ENCODE peak calls at places on chromosomes 16 and 17, in ten cellular contexts. One of them, this sample, is unnamed.

GRCh38 chr16:57255686-57256415 is 10.8 kb downstream of the ARL2BP start:
- DNase-seq in CD8-positive, alpha-beta T cell: no peak
- DNase-seq in fibroblast of mammary gland: no peak
- DNase-seq in H9: no peak
- DNase-seq in coronary artery: no peak
- DNase-seq in MCF 10A: peak; percentile 27
- DNase-seq in right atrium auricular region: peak; percentile 32
- DNase-seq in GM12865: no peak
- DNase-seq in endothelial cell: no peak
- DNase-seq in GM12878: no peak
- DNase-seq in this sample: no peak

GRCh38 chr16:6081320-6081976 is 983.9 kb upstream of the EEF2KMT start:
- DNase-seq in CD8-positive, alpha-beta T cell: no peak
- DNase-seq in fibroblast of mammary gland: no peak
- DNase-seq in H9: peak; percentile 68
- DNase-seq in coronary artery: no peak
- DNase-seq in MCF 10A: peak; percentile 0
- DNase-seq in right atrium auricular region: no peak
- DNase-seq in GM12865: peak; percentile 17
- DNase-seq in endothelial cell: peak; percentile 64
- DNase-seq in GM12878: no peak
- DNase-seq in this sample: no peak

GRCh38 chr16:55480228-55480655 is 1.2 kb downstream of the MMP2 start:
- DNase-seq in CD8-positive, alpha-beta T cell: no peak
- DNase-seq in fibroblast of mammary gland: peak; percentile 93
- DNase-seq in H9: peak; percentile 46
- DNase-seq in coronary artery: peak; percentile 88
- DNase-seq in MCF 10A: peak; percentile 83
- DNase-seq in right atrium auricular region: peak; percentile 92
- DNase-seq in GM12865: no peak
- DNase-seq in endothelial cell: peak; percentile 41
- DNase-seq in GM12878: no peak
- DNase-seq in this sample: peak; percentile 60

GRCh38 chr17:79789943-79790804 is 6.7 kb downstream of the CBX8 start:
- DNase-seq in CD8-positive, alpha-beta T cell: no peak
- DNase-seq in fibroblast of mammary gland: no peak
- DNase-seq in H9: peak; percentile 81
- DNase-seq in coronary artery: no peak
- DNase-seq in MCF 10A: peak; percentile 39
- DNase-seq in right atrium auricular region: no peak
- DNase-seq in GM12865: peak; percentile 52
- DNase-seq in endothelial cell: peak; percentile 66
- DNase-seq in GM12878: no peak
- DNase-seq in this sample: no peak

GRCh38 chr17:69757794-69758430 is 317.1 kb upstream of the KCNJ16 start:
- DNase-seq in CD8-positive, alpha-beta T cell: no peak
- DNase-seq in fibroblast of mammary gland: peak; percentile 97
- DNase-seq in H9: no peak
- DNase-seq in coronary artery: no peak
- DNase-seq in MCF 10A: peak; percentile 95
- DNase-seq in right atrium auricular region: no peak
- DNase-seq in GM12865: no peak
- DNase-seq in endothelial cell: no peak
- DNase-seq in GM12878: no peak
- DNase-seq in this sample: no peak

GRCh38 chr16:9797306-9797705 is 384.9 kb downstream of the GRIN2A start:
- DNase-seq in CD8-positive, alpha-beta T cell: no peak
- DNase-seq in fibroblast of mammary gland: peak; percentile 51
- DNase-seq in H9: no peak
- DNase-seq in coronary artery: no peak
- DNase-seq in MCF 10A: no peak
- DNase-seq in right atrium auricular region: peak; percentile 58
- DNase-seq in GM12865: no peak
- DNase-seq in endothelial cell: peak; percentile 12
- DNase-seq in GM12878: no peak
- DNase-seq in this sample: peak; percentile 26

GRCh38 chr16:68470461-68471150 is 22.3 kb upstream of the SMPD3 start:
- DNase-seq in CD8-positive, alpha-beta T cell: no peak
- DNase-seq in fibroblast of mammary gland: no peak
- DNase-seq in H9: no peak
- DNase-seq in coronary artery: no peak
- DNase-seq in MCF 10A: no peak
- DNase-seq in right atrium auricular region: peak; percentile 62
- DNase-seq in GM12865: peak; percentile 93
- DNase-seq in endothelial cell: no peak
- DNase-seq in GM12878: peak; percentile 94
- DNase-seq in this sample: no peak

GRCh38 chr17:54021418-54021817 is 198.7 kb downstream of the KIF2B start:
- DNase-seq in CD8-positive, alpha-beta T cell: no peak
- DNase-seq in fibroblast of mammary gland: no peak
- DNase-seq in H9: no peak
- DNase-seq in coronary artery: no peak
- DNase-seq in MCF 10A: no peak
- DNase-seq in right atrium auricular region: no peak
- DNase-seq in GM12865: no peak
- DNase-seq in endothelial cell: no peak
- DNase-seq in GM12878: no peak
- DNase-seq in this sample: no peak

GRCh38 chr16:4298761-4299522 is 16.9 kb upstream of the GLIS2 start:
- DNase-seq in CD8-positive, alpha-beta T cell: no peak
- DNase-seq in fibroblast of mammary gland: peak; percentile 91
- DNase-seq in H9: peak; percentile 90
- DNase-seq in coronary artery: no peak
- DNase-seq in MCF 10A: peak; percentile 89
- DNase-seq in right atrium auricular region: peak; percentile 84
- DNase-seq in GM12865: no peak
- DNase-seq in endothelial cell: peak; percentile 52
- DNase-seq in GM12878: no peak
- DNase-seq in this sample: no peak

GRCh38 chr17:17783121-17783824 is 53.5 kb downstream of the SREBF1 start:
- DNase-seq in CD8-positive, alpha-beta T cell: peak; percentile 69
- DNase-seq in fibroblast of mammary gland: peak; percentile 18
- DNase-seq in H9: peak; percentile 91
- DNase-seq in coronary artery: no peak
- DNase-seq in MCF 10A: peak; percentile 58
- DNase-seq in right atrium auricular region: no peak
- DNase-seq in GM12865: peak; percentile 77
- DNase-seq in endothelial cell: peak; percentile 49
- DNase-seq in GM12878: peak; percentile 33
- DNase-seq in this sample: no peak

GRCh38 chr16:87956169-87956770 is 5.0 kb downstream of the BANP start:
- DNase-seq in CD8-positive, alpha-beta T cell: peak; percentile 80
- DNase-seq in fibroblast of mammary gland: peak; percentile 81
- DNase-seq in H9: no peak
- DNase-seq in coronary artery: no peak
- DNase-seq in MCF 10A: no peak
- DNase-seq in right atrium auricular region: peak; percentile 75
- DNase-seq in GM12865: peak; percentile 82
- DNase-seq in endothelial cell: no peak
- DNase-seq in GM12878: peak; percentile 42
- DNase-seq in this sample: no peak

DNA sequence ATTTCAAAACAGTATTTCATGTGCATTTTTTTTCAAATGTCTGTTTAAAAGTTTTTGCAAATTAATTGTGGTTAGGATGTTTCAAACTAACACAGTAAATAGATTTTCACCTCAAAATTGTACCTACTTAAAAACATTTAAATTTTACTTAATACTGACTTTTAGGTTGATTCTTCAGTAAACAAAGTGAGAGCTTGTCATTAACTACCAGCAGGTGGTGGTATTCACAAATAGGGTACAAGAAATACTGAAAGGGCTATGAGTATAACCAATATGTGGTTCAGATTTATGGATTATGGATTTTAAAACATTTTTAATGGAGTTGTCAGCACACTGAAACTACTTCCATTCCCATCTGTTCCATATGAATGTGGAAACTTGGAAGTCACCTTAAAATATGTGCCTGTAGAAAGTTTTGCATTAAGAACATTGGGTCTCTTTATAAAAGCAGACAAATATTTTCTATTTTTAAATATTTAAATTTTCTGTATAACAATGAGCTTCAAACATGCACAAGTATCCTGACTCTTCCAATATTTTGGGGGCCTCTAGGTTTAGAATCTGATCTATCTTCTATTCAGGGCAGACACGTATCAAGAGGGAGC is 155.5 kb downstream of the SNX11 start:
- DNase-seq in CD8-positive, alpha-beta T cell: no peak
- DNase-seq in fibroblast of mammary gland: peak; percentile 25
- DNase-seq in H9: no peak
- DNase-seq in coronary artery: no peak
- DNase-seq in MCF 10A: peak; percentile 20
- DNase-seq in right atrium auricular region: no peak
- DNase-seq in GM12865: peak; percentile 35
- DNase-seq in endothelial cell: no peak
- DNase-seq in GM12878: no peak
- DNase-seq in this sample: no peak
- TF ChIP-seq CTCF in CD8-positive, alpha-beta T cell: peak; percentile 47
- TF ChIP-seq CTCF in fibroblast of mammary gland: peak; percentile 54
- TF ChIP-seq CTCF in H9: peak; percentile 43
- TF ChIP-seq CTCF in coronary artery: no peak
- TF ChIP-seq CTCF in MCF 10A: peak; percentile 40
- TF ChIP-seq CTCF in right atrium auricular region: peak; percentile 58
- TF ChIP-seq CTCF in GM12865: peak; percentile 41
- TF ChIP-seq CTCF in endothelial cell: peak; percentile 55
- TF ChIP-seq CTCF in GM12878: peak; percentile 45
- TF ChIP-seq CTCF in this sample: no peak

GRCh38 chr17:67531291-67531690 is 154.2 kb downstream of the PITPNC1 start:
- DNase-seq in CD8-positive, alpha-beta T cell: no peak
- DNase-seq in fibroblast of mammary gland: no peak
- DNase-seq in H9: peak; percentile 75
- DNase-seq in coronary artery: peak; percentile 64
- DNase-seq in MCF 10A: no peak
- DNase-seq in right atrium auricular region: no peak
- DNase-seq in GM12865: peak; percentile 89
- DNase-seq in endothelial cell: no peak
- DNase-seq in GM12878: no peak
- DNase-seq in this sample: no peak

GRCh38 chr17:67532326-67532871 is 155.3 kb downstream of the PITPNC1 start:
- DNase-seq in CD8-positive, alpha-beta T cell: no peak
- DNase-seq in fibroblast of mammary gland: no peak
- DNase-seq in H9: peak; percentile 26
- DNase-seq in coronary artery: peak; percentile 50
- DNase-seq in MCF 10A: no peak
- DNase-seq in right atrium auricular region: no peak
- DNase-seq in GM12865: no peak
- DNase-seq in endothelial cell: no peak
- DNase-seq in GM12878: no peak
- DNase-seq in this sample: no peak

DNA sequence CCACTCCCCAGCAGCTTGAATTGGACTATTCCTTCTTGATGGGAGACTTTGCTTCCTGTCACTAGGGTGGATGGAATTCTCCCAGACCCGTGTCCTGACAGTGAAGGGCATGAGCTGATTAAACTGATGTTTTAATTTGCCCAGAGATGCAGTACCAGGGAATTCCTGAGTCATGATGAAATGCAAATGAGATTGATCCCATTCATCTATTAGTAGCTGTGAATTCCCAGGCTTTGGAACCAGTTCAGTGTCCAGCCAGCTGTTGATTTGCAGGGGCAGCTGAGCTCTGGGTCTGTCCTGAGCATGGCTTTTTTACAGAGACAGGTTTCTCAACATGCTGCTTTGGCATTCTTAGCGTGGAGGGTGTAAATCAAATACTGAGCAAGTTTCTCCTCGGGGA is 157.9 kb downstream of the PITPNC1 start:
- DNase-seq in CD8-positive, alpha-beta T cell: no peak
- DNase-seq in fibroblast of mammary gland: no peak
- DNase-seq in H9: peak; percentile 26
- DNase-seq in coronary artery: no peak
- DNase-seq in MCF 10A: no peak
- DNase-seq in right atrium auricular region: no peak
- DNase-seq in GM12865: no peak
- DNase-seq in endothelial cell: no peak
- DNase-seq in GM12878: no peak
- DNase-seq in this sample: no peak
- TF ChIP-seq CTCF in CD8-positive, alpha-beta T cell: no peak
- TF ChIP-seq CTCF in fibroblast of mammary gland: no peak
- TF ChIP-seq CTCF in H9: no peak
- TF ChIP-seq CTCF in coronary artery: no peak
- TF ChIP-seq CTCF in MCF 10A: no peak
- TF ChIP-seq CTCF in right atrium auricular region: peak; percentile 20
- TF ChIP-seq CTCF in GM12865: no peak
- TF ChIP-seq CTCF in endothelial cell: no peak
- TF ChIP-seq CTCF in GM12878: no peak
- TF ChIP-seq CTCF in this sample: no peak

DNA sequence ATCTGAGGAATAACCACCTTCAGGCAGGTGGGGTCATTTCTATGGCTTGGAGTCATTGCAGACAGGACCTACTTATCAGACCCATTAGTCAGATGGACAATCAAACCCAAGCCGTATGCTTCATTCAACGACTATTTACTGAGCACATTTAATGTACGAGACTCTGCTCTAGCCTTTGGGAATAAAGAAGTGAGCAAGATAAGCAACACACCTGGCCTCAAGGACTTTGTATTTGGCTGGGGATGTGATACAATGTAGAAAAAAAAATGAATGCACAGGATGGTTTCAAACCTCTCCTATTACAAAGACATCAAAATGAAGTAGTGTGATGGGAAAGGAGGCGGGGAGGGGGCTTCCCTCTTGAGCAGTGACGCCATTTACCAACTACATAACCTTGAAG is 311.7 kb downstream of the PMP22 start:
- DNase-seq in CD8-positive, alpha-beta T cell: no peak
- DNase-seq in fibroblast of mammary gland: no peak
- DNase-seq in H9: no peak
- DNase-seq in coronary artery: no peak
- DNase-seq in MCF 10A: no peak
- DNase-seq in right atrium auricular region: no peak
- DNase-seq in GM12865: no peak
- DNase-seq in endothelial cell: no peak
- DNase-seq in GM12878: no peak
- DNase-seq in this sample: no peak
- TF ChIP-seq CTCF in CD8-positive, alpha-beta T cell: no peak
- TF ChIP-seq CTCF in fibroblast of mammary gland: no peak
- TF ChIP-seq CTCF in H9: no peak
- TF ChIP-seq CTCF in coronary artery: no peak
- TF ChIP-seq CTCF in MCF 10A: no peak
- TF ChIP-seq CTCF in right atrium auricular region: no peak
- TF ChIP-seq CTCF in GM12865: no peak
- TF ChIP-seq CTCF in endothelial cell: no peak
- TF ChIP-seq CTCF in GM12878: no peak
- TF ChIP-seq CTCF in this sample: no peak

DNA sequence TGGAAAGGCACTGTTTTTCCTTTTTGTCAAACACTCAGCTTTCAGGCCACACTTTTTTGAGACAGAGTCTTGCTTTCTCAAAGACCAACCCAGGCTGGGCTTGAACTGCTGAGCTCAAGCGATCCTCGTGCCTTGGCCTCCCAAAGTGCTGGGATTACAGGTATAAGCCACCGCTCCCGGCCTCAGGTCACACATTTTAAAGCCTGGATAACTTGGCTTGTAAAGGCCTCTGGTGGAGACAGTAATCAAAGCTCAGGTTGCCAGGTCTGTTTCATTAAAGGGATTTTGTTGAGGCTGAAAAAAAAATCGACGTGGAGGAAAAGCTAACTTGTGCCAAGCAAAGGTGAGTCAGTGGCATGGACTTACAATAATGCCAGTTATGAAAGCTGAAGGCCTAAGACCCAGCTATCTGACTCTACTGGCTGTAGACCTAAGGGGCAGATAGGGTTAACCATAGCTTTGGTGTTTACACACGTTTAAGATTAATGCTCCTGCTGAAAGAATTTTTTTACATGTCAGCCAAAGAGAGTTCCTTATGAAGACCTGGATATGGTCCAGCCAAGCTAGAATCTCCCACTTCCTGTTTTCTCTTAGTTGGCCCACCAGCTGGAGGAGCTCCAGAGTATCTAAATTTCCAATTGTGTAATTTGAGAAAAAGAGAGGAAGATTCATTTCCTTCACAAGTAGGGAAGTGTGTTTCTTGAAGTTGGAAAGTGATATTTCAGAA is 910 bp downstream of the NBR1 start:
- DNase-seq in CD8-positive, alpha-beta T cell: no peak
- DNase-seq in fibroblast of mammary gland: peak; percentile 93
- DNase-seq in H9: no peak
- DNase-seq in coronary artery: peak; percentile 72
- DNase-seq in MCF 10A: peak; percentile 86
- DNase-seq in right atrium auricular region: peak; percentile 62
- DNase-seq in GM12865: peak; percentile 24
- DNase-seq in endothelial cell: peak; percentile 20
- DNase-seq in GM12878: no peak
- DNase-seq in this sample: no peak
- TF ChIP-seq CTCF in CD8-positive, alpha-beta T cell: no peak
- TF ChIP-seq CTCF in fibroblast of mammary gland: peak; percentile 38
- TF ChIP-seq CTCF in H9: peak; percentile 35
- TF ChIP-seq CTCF in coronary artery: no peak
- TF ChIP-seq CTCF in MCF 10A: peak; percentile 12
- TF ChIP-seq CTCF in right atrium auricular region: peak; percentile 26
- TF ChIP-seq CTCF in GM12865: no peak
- TF ChIP-seq CTCF in endothelial cell: no peak
- TF ChIP-seq CTCF in GM12878: peak; percentile 27
- TF ChIP-seq CTCF in this sample: no peak